ENCODE peak calls at places on chromosome 18, in eight cellular contexts. U is transverse colon, H is AG10803, N is GM13976, G is HFFc6, Z is fibroblast of villous mesenchyme, R is left ventricle myocardium inferior, V is coronary artery. Y is an unnamed sample.

GRCh38 chr18:31616586-31616985 is 24.9 kb downstream of the TTR start:
- DNase-seq in U (no peak), H (no peak), N (no peak), G (no peak), Z (no peak), R (no peak), V (no peak), Y (no peak)

GRCh38 chr18:58970943-58971799 is 106.5 kb downstream of the ZNF532 start:
- DNase-seq in U (no peak), H (no peak), N (no peak), G (no peak), Z (no peak), R (no peak), V (no peak), Y (no peak)

GRCh38 chr18:44514766-44515165 is 165.9 kb upstream of the SETBP1 start:
- DNase-seq in U (no peak), H (no peak), N (no peak), G (no peak), Z (no peak), R (no peak), V (no peak), Y (no peak)

GRCh38 chr18:31954349-31954748 is 11.4 kb upstream of the TRAPPC8 start:
- DNase-seq in U (peak), H (no peak), N (no peak), G (no peak), Z (peak), R (no peak), V (no peak), Y (no peak)

GRCh38 chr18:2965797-2966196 is 47.1 kb downstream of the LPIN2 start:
- DNase-seq in U (no peak), H (no peak), N (no peak), G (no peak), Z (no peak), R (no peak), V (no peak), Y (no peak)

GRCh38 chr18:11260963-11261441 is 111.6 kb upstream of the PIEZO2 start:
- DNase-seq in U (no peak), H (no peak), N (no peak), G (no peak), Z (no peak), R (no peak), V (no peak), Y (peak)

GRCh38 chr18:9876867-9877654 is 8.7 kb upstream of the TXNDC2 start:
- DNase-seq in U (no peak), H (peak), N (no peak), G (peak), Z (peak), R (no peak), V (peak), Y (no peak)

GRCh38 chr18:59357928-59358327 is 1.1 kb downstream of the LMAN1 start:
- DNase-seq in U (no peak), H (peak), N (no peak), G (peak), Z (peak), R (no peak), V (no peak), Y (no peak)

GRCh38 chr18:1104265-1104792 is 199.7 kb downstream of the ADCYAP1 start:
- DNase-seq in U (no peak), H (peak), N (no peak), G (no peak), Z (peak), R (no peak), V (no peak), Y (no peak)

GRCh38 chr18:74556166-74556565 is 21.9 kb downstream of the CNDP1 start:
- DNase-seq in U (no peak), H (no peak), N (no peak), G (no peak), Z (no peak), R (no peak), V (no peak), Y (no peak)

GRCh38 chr18:74342416-74343043 is 26.9 kb downstream of the C18orf63 start:
- DNase-seq in U (peak), H (peak), N (peak), G (peak), Z (peak), R (no peak), V (no peak), Y (no peak)

GRCh38 chr18:1657888-1658287 is 753.2 kb downstream of the ADCYAP1 start:
- DNase-seq in U (no peak), H (no peak), N (no peak), G (no peak), Z (no peak), R (no peak), V (no peak), Y (no peak)

GRCh38 chr18:25805323-25805722 is 285.1 kb downstream of the SS18 start:
- DNase-seq in U (no peak), H (peak), N (no peak), G (peak), Z (peak), R (no peak), V (no peak), Y (no peak)

GRCh38 chr18:26215247-26215970 is 10.8 kb upstream of the TAF4B start:
- DNase-seq in U (no peak), H (no peak), N (peak), G (no peak), Z (no peak), R (no peak), V (no peak), Y (no peak)

GRCh38 chr18:30903566-30903965 is 139.0 kb downstream of the DSC3 start:
- DNase-seq in U (no peak), H (no peak), N (no peak), G (no peak), Z (no peak), R (no peak), V (no peak), Y (no peak)

GRCh38 chr18:12639990-12640880 is 17.7 kb downstream of the SPIRE1 start:
- DNase-seq in U (no peak), H (peak), N (no peak), G (peak), Z (peak), R (no peak), V (no peak), Y (no peak)

GRCh38 chr18:5890606-5891360 is 4.5 kb downstream of the TMEM200C start:
- DNase-seq in U (no peak), H (no peak), N (peak), G (no peak), Z (no peak), R (peak), V (no peak), Y (peak)

GRCh38 chr18:11963991-11964484 is 17.3 kb upstream of the IMPA2 start:
- DNase-seq in U (no peak), H (peak), N (no peak), G (peak), Z (peak), R (no peak), V (no peak), Y (no peak)

GRCh38 chr18:36399055-36399454 is 101.5 kb downstream of the FHOD3 start:
- DNase-seq in U (no peak), H (no peak), N (no peak), G (no peak), Z (no peak), R (no peak), V (peak), Y (no peak)

GRCh38 chr18:48889981-48890735 is 60.6 kb downstream of the SMAD7 start:
- DNase-seq in U (no peak), H (no peak), N (no peak), G (no peak), Z (no peak), R (no peak), V (peak), Y (no peak)

GRCh38 chr18:58400337-58400885 is 228.5 kb downstream of the ALPK2 start:
- DNase-seq in U (no peak), H (peak), N (no peak), G (peak), Z (peak), R (no peak), V (no peak), Y (no peak)

GRCh38 chr18:12406376-12407111 is 1.2 kb upstream of the PRELID3A start:
- DNase-seq in U (no peak), H (no peak), N (no peak), G (no peak), Z (no peak), R (no peak), V (no peak), Y (no peak)

GRCh38 chr18:76977108-76977621 is 154.8 kb downstream of the ZNF236 start:
- DNase-seq in U (peak), H (no peak), N (no peak), G (no peak), Z (no peak), R (no peak), V (peak), Y (no peak)

GRCh38 chr18:13370995-13371625 is 152.6 kb downstream of the LDLRAD4 start:
- DNase-seq in U (no peak), H (no peak), N (no peak), G (no peak), Z (no peak), R (no peak), V (peak), Y (no peak)

GRCh38 chr18:34661464-34662087 is 48.5 kb upstream of the DTNA start:
- DNase-seq in U (no peak), H (peak), N (peak), G (peak), Z (peak), R (no peak), V (no peak), Y (peak)

GRCh38 chr18:44996261-44996660 is 315.6 kb downstream of the SETBP1 start:
- DNase-seq in U (no peak), H (no peak), N (peak), G (no peak), Z (no peak), R (no peak), V (no peak), Y (no peak)

GRCh38 chr18:61998957-61999356 is 106.2 kb upstream of the RNF152 start:
- DNase-seq in U (no peak), H (peak), N (no peak), G (peak), Z (peak), R (no peak), V (no peak), Y (no peak)

GRCh38 chr18:49764032-49764431 is 49.3 kb downstream of the ACAA2 start:
- DNase-seq in U (no peak), H (peak), N (no peak), G (peak), Z (peak), R (no peak), V (peak), Y (no peak)

GRCh38 chr18:22167471-22168151 is 1.8 kb upstream of the GATA6 start:
- DNase-seq in U (peak), H (no peak), N (no peak), G (no peak), Z (no peak), R (peak), V (no peak), Y (no peak)

GRCh38 chr18:22170421-22171262 is 1.3 kb downstream of the GATA6 start:
- DNase-seq in U (peak), H (peak), N (no peak), G (peak), Z (peak), R (peak), V (peak), Y (no peak)

GRCh38 chr18:22169889-22170420 is 566 bp downstream of the GATA6 start:
- DNase-seq in U (no peak), H (peak), N (no peak), G (no peak), Z (peak), R (peak), V (no peak), Y (no peak)

GRCh38 chr18:22168360-22168921 is 948 bp upstream of the GATA6 start:
- DNase-seq in U (peak), H (no peak), N (no peak), G (no peak), Z (no peak), R (no peak), V (no peak), Y (no peak)

GRCh38 chr18:22169011-22169888 is at the start of gene GATA6:
- DNase-seq in U (peak), H (peak), N (peak), G (peak), Z (peak), R (peak), V (peak), Y (peak)
- TF ChIP-seq CTCF in U (peak), H (peak), N (peak), G (peak), Z (peak), R (peak), V (no peak), Y (peak)

DNA sequence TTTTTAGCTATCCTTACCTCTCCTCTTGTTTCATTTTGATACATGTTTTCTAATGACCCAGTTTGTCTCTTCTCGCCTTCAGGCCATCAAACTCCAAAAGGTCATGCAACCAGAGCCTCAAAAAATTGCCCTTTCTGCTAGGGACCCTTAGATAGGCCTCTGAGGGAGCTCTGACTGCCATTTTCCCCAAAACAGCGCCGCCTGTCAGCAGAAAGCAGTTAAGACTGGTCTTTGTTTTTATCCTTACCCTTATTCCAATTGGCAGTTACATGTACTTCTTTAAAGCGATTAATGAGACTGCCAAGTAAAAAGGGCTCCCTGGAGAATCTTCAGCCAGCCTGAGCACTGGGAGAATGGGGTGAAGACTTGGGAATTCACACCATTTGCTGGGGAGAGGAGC is 55.1 kb upstream of the RIT2 start:
- DNase-seq in U (no peak), H (no peak), N (no peak), G (no peak), Z (no peak), R (no peak), V (no peak), Y (no peak)
- TF ChIP-seq CTCF in U (no peak), H (no peak), N (no peak), G (no peak), Z (no peak), R (no peak), V (no peak), Y (peak)

DNA sequence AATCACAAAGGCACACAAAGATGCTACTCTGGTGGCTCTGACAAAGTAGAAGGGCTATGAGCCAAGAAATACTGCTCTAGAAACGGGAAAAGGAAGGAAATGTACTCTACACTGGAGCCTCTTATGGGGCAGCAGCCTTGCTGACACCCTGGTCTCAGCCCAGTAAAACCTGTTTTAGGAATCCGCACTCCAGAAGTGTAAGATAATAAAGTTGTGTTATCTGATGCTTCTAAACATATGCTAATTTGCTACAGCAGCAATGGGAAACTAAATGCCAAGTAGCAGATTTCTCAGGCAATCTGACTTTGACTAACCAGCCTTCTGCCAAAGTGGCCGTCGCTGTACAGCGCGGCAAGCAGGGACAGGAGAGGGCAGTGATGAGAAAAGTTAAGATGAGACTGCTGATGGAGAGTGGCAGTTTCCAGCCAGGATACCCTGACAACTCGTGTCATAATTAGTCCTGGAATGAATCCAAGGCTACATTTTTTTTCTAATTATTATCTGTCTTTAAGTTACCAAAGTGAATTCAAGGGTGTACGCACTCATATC is 99.0 kb downstream of the NETO1 start:
- DNase-seq in U (no peak), H (no peak), N (no peak), G (no peak), Z (no peak), R (no peak), V (no peak), Y (no peak)
- TF ChIP-seq CTCF in U (no peak), H (no peak), N (no peak), G (no peak), Z (no peak), R (no peak), V (no peak), Y (no peak)

GRCh38 chr18:27298215-27298804 is 113.2 kb upstream of the CHST9 start:
- DNase-seq in U (no peak), H (no peak), N (no peak), G (no peak), Z (no peak), R (no peak), V (no peak), Y (no peak)
- TF ChIP-seq CTCF in U (peak), H (no peak), N (no peak), G (no peak), Z (no peak), R (peak), V (no peak), Y (no peak)

DNA sequence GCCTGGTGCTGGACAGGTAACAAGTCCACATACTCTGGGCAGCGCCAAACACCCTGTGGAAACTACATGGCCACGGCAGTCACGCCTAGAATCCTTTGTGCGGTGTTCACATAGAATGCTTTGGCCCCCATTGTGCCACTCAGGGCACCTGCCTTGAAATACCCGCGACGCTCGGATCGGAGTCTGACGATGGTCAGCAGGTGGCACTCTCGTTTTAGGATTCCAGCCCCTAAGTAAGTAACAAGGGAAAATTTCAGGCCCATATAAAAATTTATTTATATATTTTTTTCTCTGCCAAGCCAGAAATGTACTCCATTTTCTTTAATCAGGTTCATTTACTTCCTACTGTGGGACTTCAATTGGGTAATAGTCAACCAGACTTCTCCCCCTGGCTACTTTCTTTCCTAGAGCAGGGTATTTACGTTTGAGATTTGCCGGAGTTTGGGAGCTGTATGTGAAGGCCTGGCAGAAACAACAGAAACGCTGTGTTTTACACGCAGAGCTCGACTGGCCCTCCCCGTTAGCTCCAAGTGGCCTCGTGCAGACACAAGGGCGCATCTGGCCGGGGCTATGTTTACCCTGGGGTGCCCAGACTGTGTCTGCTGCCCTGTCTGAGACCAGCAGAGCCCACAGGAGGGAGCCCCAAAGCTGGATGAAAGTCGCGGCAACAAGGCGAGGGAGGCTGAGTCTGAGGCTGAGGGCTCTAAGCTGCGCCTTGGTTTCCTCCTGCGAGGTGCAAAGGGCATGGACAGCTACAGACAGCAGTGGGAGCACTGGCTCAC is 41.6 kb downstream of the LRRC30 start:
- DNase-seq in U (peak), H (peak), N (no peak), G (peak), Z (peak), R (peak), V (no peak), Y (peak)
- TF ChIP-seq CTCF in U (no peak), H (peak), N (peak), G (peak), Z (peak), R (peak), V (peak), Y (peak)

DNA sequence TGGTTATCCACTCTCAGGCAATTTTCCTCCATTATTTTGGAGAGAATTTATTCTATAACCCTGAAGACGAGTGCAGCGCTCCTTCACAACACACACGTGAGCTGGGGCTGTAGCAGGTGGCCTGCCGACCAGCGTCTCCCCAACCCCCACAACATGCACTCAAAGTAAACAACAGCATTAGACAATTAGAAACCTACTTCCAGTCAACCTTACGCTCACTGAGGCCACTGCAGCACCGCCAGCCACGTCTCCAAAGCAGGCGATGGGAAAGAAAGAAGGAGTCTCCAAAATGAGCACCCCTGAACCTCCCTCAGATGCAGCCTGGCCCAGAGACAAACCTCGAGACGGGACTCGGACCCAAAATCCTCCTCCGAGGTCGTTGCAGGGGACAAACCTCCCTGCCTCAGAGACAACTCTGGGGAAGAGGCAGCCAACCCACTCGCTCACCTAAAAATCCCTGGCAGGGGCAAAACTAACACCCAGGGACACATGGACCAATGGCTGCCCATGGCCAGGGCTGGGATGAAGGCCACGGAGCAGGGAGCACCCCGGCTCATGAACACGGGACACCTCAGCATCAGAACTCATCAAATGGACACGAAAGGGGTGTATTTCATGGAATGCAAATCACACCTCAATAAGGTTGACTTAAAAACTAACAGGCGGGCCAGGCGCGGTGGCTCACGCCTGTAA is 2.6 kb downstream of the SLC66A2 start:
- DNase-seq in U (peak), H (no peak), N (no peak), G (no peak), Z (no peak), R (no peak), V (peak), Y (no peak)
- TF ChIP-seq CTCF in U (no peak), H (no peak), N (no peak), G (no peak), Z (no peak), R (no peak), V (no peak), Y (no peak)